ENCODE peak calls at places on chromosomes 1 and 21, in eight cellular contexts. One of them, this sample, is unnamed.

GRCh38 chr1:156086256-156086662 is 4.0 kb upstream of the MEX3A start:
- DNase-seq in dorsolateral prefrontal cortex: no peak
- DNase-seq in M059J: peak; percentile 82
- DNase-seq in endothelial cell: no peak
- DNase-seq in cerebellar cortex: no peak
- DNase-seq in SK-N-DZ: no peak
- DNase-seq in activated naive CD8-positive, alpha-beta T cell treated with anti-CD3 and anti-CD28 coated beads for 36 hours: no peak
- DNase-seq in CD8-positive, alpha-beta memory T cell: no peak
- DNase-seq in this sample: no peak

GRCh38 chr1:116020668-116021272 is 44.5 kb downstream of the SLC22A15 start:
- DNase-seq in dorsolateral prefrontal cortex: peak; percentile 71
- DNase-seq in M059J: peak; percentile 61
- DNase-seq in endothelial cell: peak; percentile 67
- DNase-seq in cerebellar cortex: peak; percentile 64
- DNase-seq in SK-N-DZ: peak; percentile 67
- DNase-seq in activated naive CD8-positive, alpha-beta T cell treated with anti-CD3 and anti-CD28 coated beads for 36 hours: peak; percentile 39
- DNase-seq in CD8-positive, alpha-beta memory T cell: peak; percentile 8
- DNase-seq in this sample: peak; percentile 67

GRCh38 chr1:187948170-187948794 is 1119.5 kb downstream of the PLA2G4A start:
- DNase-seq in dorsolateral prefrontal cortex: no peak
- DNase-seq in M059J: no peak
- DNase-seq in endothelial cell: no peak
- DNase-seq in cerebellar cortex: no peak
- DNase-seq in SK-N-DZ: no peak
- DNase-seq in activated naive CD8-positive, alpha-beta T cell treated with anti-CD3 and anti-CD28 coated beads for 36 hours: no peak
- DNase-seq in CD8-positive, alpha-beta memory T cell: no peak
- DNase-seq in this sample: no peak

GRCh38 chr1:24963099-24963872 is 33.2 kb upstream of the RUNX3 start:
- DNase-seq in dorsolateral prefrontal cortex: no peak
- DNase-seq in M059J: no peak
- DNase-seq in endothelial cell: no peak
- DNase-seq in cerebellar cortex: no peak
- DNase-seq in SK-N-DZ: no peak
- DNase-seq in activated naive CD8-positive, alpha-beta T cell treated with anti-CD3 and anti-CD28 coated beads for 36 hours: no peak
- DNase-seq in CD8-positive, alpha-beta memory T cell: peak; percentile 27
- DNase-seq in this sample: no peak

GRCh38 chr1:43329995-43330751 is 7.4 kb upstream of the MPL start:
- DNase-seq in dorsolateral prefrontal cortex: no peak
- DNase-seq in M059J: peak; percentile 83
- DNase-seq in endothelial cell: peak; percentile 32
- DNase-seq in cerebellar cortex: no peak
- DNase-seq in SK-N-DZ: no peak
- DNase-seq in activated naive CD8-positive, alpha-beta T cell treated with anti-CD3 and anti-CD28 coated beads for 36 hours: peak; percentile 76
- DNase-seq in CD8-positive, alpha-beta memory T cell: no peak
- DNase-seq in this sample: peak; percentile 97

GRCh38 chr1:232059726-232060360 is 433.3 kb downstream of the DISC1 start:
- DNase-seq in dorsolateral prefrontal cortex: no peak
- DNase-seq in M059J: no peak
- DNase-seq in endothelial cell: no peak
- DNase-seq in cerebellar cortex: peak; percentile 91
- DNase-seq in SK-N-DZ: no peak
- DNase-seq in activated naive CD8-positive, alpha-beta T cell treated with anti-CD3 and anti-CD28 coated beads for 36 hours: no peak
- DNase-seq in CD8-positive, alpha-beta memory T cell: no peak
- DNase-seq in this sample: no peak

GRCh38 chr21:44944596-44944995 is 4.8 kb downstream of the SLX9 start:
- DNase-seq in dorsolateral prefrontal cortex: no peak
- DNase-seq in M059J: no peak
- DNase-seq in endothelial cell: no peak
- DNase-seq in cerebellar cortex: no peak
- DNase-seq in SK-N-DZ: no peak
- DNase-seq in activated naive CD8-positive, alpha-beta T cell treated with anti-CD3 and anti-CD28 coated beads for 36 hours: no peak
- DNase-seq in CD8-positive, alpha-beta memory T cell: no peak
- DNase-seq in this sample: no peak

GRCh38 chr1:206663832-206664652 is 20.7 kb upstream of the MAPKAPK2 start:
- DNase-seq in dorsolateral prefrontal cortex: peak; percentile 48
- DNase-seq in M059J: peak; percentile 53
- DNase-seq in endothelial cell: peak; percentile 79
- DNase-seq in cerebellar cortex: peak; percentile 71
- DNase-seq in SK-N-DZ: peak; percentile 76
- DNase-seq in activated naive CD8-positive, alpha-beta T cell treated with anti-CD3 and anti-CD28 coated beads for 36 hours: peak; percentile 67
- DNase-seq in CD8-positive, alpha-beta memory T cell: peak; percentile 50
- DNase-seq in this sample: peak; percentile 83

GRCh38 chr1:94044891-94045290 is 76.1 kb downstream of the ABCA4 start:
- DNase-seq in dorsolateral prefrontal cortex: no peak
- DNase-seq in M059J: no peak
- DNase-seq in endothelial cell: no peak
- DNase-seq in cerebellar cortex: no peak
- DNase-seq in SK-N-DZ: peak; percentile 53
- DNase-seq in activated naive CD8-positive, alpha-beta T cell treated with anti-CD3 and anti-CD28 coated beads for 36 hours: no peak
- DNase-seq in CD8-positive, alpha-beta memory T cell: no peak
- DNase-seq in this sample: no peak

GRCh38 chr1:179105393-179105792 is 23.5 kb downstream of the TOR3A start:
- DNase-seq in dorsolateral prefrontal cortex: no peak
- DNase-seq in M059J: no peak
- DNase-seq in endothelial cell: no peak
- DNase-seq in cerebellar cortex: peak; percentile 72
- DNase-seq in SK-N-DZ: no peak
- DNase-seq in activated naive CD8-positive, alpha-beta T cell treated with anti-CD3 and anti-CD28 coated beads for 36 hours: no peak
- DNase-seq in CD8-positive, alpha-beta memory T cell: no peak
- DNase-seq in this sample: peak; percentile 58

GRCh38 chr1:116881879-116882520 is 27.7 kb upstream of the PTGFRN start:
- DNase-seq in dorsolateral prefrontal cortex: no peak
- DNase-seq in M059J: peak; percentile 54
- DNase-seq in endothelial cell: peak; percentile 35
- DNase-seq in cerebellar cortex: peak; percentile 50
- DNase-seq in SK-N-DZ: peak; percentile 48
- DNase-seq in activated naive CD8-positive, alpha-beta T cell treated with anti-CD3 and anti-CD28 coated beads for 36 hours: peak; percentile 39
- DNase-seq in CD8-positive, alpha-beta memory T cell: no peak
- DNase-seq in this sample: peak; percentile 79

GRCh38 chr1:227900571-227901051 is 47.1 kb downstream of the WNT9A start:
- DNase-seq in dorsolateral prefrontal cortex: no peak
- DNase-seq in M059J: no peak
- DNase-seq in endothelial cell: no peak
- DNase-seq in cerebellar cortex: no peak
- DNase-seq in SK-N-DZ: no peak
- DNase-seq in activated naive CD8-positive, alpha-beta T cell treated with anti-CD3 and anti-CD28 coated beads for 36 hours: no peak
- DNase-seq in CD8-positive, alpha-beta memory T cell: no peak
- DNase-seq in this sample: no peak

GRCh38 chr1:183073320-183073719 is 50.1 kb downstream of the LAMC1 start:
- DNase-seq in dorsolateral prefrontal cortex: no peak
- DNase-seq in M059J: peak; percentile 54
- DNase-seq in endothelial cell: no peak
- DNase-seq in cerebellar cortex: no peak
- DNase-seq in SK-N-DZ: no peak
- DNase-seq in activated naive CD8-positive, alpha-beta T cell treated with anti-CD3 and anti-CD28 coated beads for 36 hours: no peak
- DNase-seq in CD8-positive, alpha-beta memory T cell: no peak
- DNase-seq in this sample: no peak

GRCh38 chr1:224703702-224704408 is 87.7 kb downstream of the CNIH3 start:
- DNase-seq in dorsolateral prefrontal cortex: no peak
- DNase-seq in M059J: no peak
- DNase-seq in endothelial cell: no peak
- DNase-seq in cerebellar cortex: no peak
- DNase-seq in SK-N-DZ: no peak
- DNase-seq in activated naive CD8-positive, alpha-beta T cell treated with anti-CD3 and anti-CD28 coated beads for 36 hours: no peak
- DNase-seq in CD8-positive, alpha-beta memory T cell: no peak
- DNase-seq in this sample: no peak

This sample was measured in K562.